ENCODE peak calls at places on chromosomes 12 and 14, in nine cellular contexts. U is astrocyte of the cerebellum, L is pancreas, E is A549, N is PC-9, W is progenitor cell of endocrine pancreas, X is testis, K is bronchial epithelial cell, Y is fibroblast of lung. A is an unnamed sample.

GRCh38 chr14:68653754-68654153 is 139.1 kb downstream of the ZFP36L1 start:
- DNase-seq in U (no peak), L (no peak), E (no peak), N (no peak), W (no peak), X (no peak), K (no peak), Y (no peak), A (no peak)

GRCh38 chr12:88633312-88633711 is 53.0 kb upstream of the KITLG start:
- DNase-seq in U (no peak), L (no peak), E (no peak), N (no peak), W (no peak), X (no peak), K (no peak), Y (no peak), A (no peak)

GRCh38 chr12:117491711-117492110 is 130.3 kb upstream of the NOS1 start:
- DNase-seq in U (no peak), L (no peak), E (no peak), N (no peak), W (no peak), X (no peak), K (no peak), Y (no peak), A (no peak)

GRCh38 chr14:64702493-64703392 is 1.5 kb upstream of the PLEKHG3 start:
- DNase-seq in U (no peak), L (peak), E (no peak), N (peak), W (peak), X (no peak), K (peak), Y (no peak), A (no peak)

GRCh38 chr14:27845241-27845850 is 921.2 kb upstream of the FOXG1 start:
- DNase-seq in U (no peak), L (no peak), E (no peak), N (no peak), W (no peak), X (peak), K (no peak), Y (no peak), A (no peak)

GRCh38 chr14:56630707-56631106 is 51.1 kb downstream of the TMEM260 start:
- DNase-seq in U (peak), L (no peak), E (no peak), N (no peak), W (no peak), X (no peak), K (no peak), Y (peak), A (no peak)

GRCh38 chr12:102343361-102344121 is 136.8 kb downstream of the IGF1 start:
- DNase-seq in U (no peak), L (peak), E (peak), N (peak), W (no peak), X (no peak), K (peak), Y (peak), A (peak)

GRCh38 chr12:69468237-69469026 is 1.8 kb upstream of the FRS2 start:
- DNase-seq in U (no peak), L (no peak), E (no peak), N (no peak), W (no peak), X (no peak), K (peak), Y (peak), A (no peak)

GRCh38 chr14:72739446-72740405 is 154.2 kb downstream of the DPF3 start:
- DNase-seq in U (no peak), L (no peak), E (no peak), N (no peak), W (no peak), X (no peak), K (no peak), Y (no peak), A (no peak)

GRCh38 chr14:72736791-72737559 is 156.9 kb downstream of the DPF3 start:
- DNase-seq in U (peak), L (no peak), E (no peak), N (no peak), W (no peak), X (no peak), K (no peak), Y (peak), A (no peak)

GRCh38 chr14:72737560-72737943 is 156.3 kb downstream of the DPF3 start:
- DNase-seq in U (no peak), L (no peak), E (no peak), N (no peak), W (no peak), X (no peak), K (no peak), Y (no peak), A (no peak)

GRCh38 chr14:72738181-72738611 is 155.7 kb downstream of the DPF3 start:
- DNase-seq in U (no peak), L (no peak), E (no peak), N (no peak), W (no peak), X (no peak), K (no peak), Y (peak), A (no peak)

GRCh38 chr14:72736348-72736747 is 157.6 kb downstream of the DPF3 start:
- DNase-seq in U (peak), L (no peak), E (no peak), N (no peak), W (no peak), X (no peak), K (no peak), Y (peak), A (peak)
- TF ChIP-seq CTCF in U (no peak), L (no peak), E (no peak), N (no peak), W (peak), X (no peak), K (no peak), Y (no peak), A (peak)

GRCh38 chr12:56080556-56081138 is 682 bp downstream of the ERBB3 start:
- DNase-seq in U (no peak), L (peak), E (no peak), N (peak), W (peak), X (no peak), K (peak), Y (no peak), A (no peak)
- TF ChIP-seq CTCF in U (no peak), L (no peak), E (no peak), N (no peak), W (peak), X (no peak), K (no peak), Y (no peak), A (no peak)

DNA sequence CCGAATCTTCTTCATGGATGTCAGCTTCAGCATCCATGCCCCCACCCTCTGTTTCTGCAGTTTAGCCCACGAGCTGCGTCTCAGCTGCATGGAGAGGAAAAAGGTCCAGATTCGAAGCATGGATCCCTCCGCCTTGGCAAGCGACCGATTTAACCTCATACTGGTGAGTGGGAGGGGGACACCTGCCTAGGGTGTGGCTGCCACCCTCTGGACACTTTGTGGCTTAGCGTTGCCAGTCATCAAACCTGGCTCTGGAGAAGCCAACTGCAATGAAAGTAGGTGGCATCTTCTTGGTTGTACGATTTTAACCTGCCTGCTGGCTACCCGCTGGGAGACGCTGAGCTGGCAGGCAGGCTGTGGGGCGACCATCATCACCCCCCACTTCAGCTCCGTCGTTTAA is 16.7 kb downstream of the DCAF4 start:
- DNase-seq in U (no peak), L (no peak), E (no peak), N (no peak), W (no peak), X (no peak), K (no peak), Y (no peak), A (no peak)
- TF ChIP-seq CTCF in U (peak), L (no peak), E (no peak), N (no peak), W (no peak), X (no peak), K (no peak), Y (no peak), A (peak)

GRCh38 chr14:94143711-94144110 is 14.3 kb upstream of the IFI27L2 start:
- DNase-seq in U (no peak), L (no peak), E (no peak), N (no peak), W (no peak), X (no peak), K (no peak), Y (no peak), A (no peak)

GRCh38 chr14:94142247-94142646 is 12.8 kb upstream of the IFI27L2 start:
- DNase-seq in U (no peak), L (no peak), E (no peak), N (no peak), W (no peak), X (no peak), K (no peak), Y (no peak), A (no peak)

GRCh38 chr14:94142836-94143235 is 13.4 kb upstream of the IFI27L2 start:
- DNase-seq in U (no peak), L (no peak), E (no peak), N (no peak), W (no peak), X (no peak), K (no peak), Y (no peak), A (no peak)

GRCh38 chr14:94144765-94145164 is 15.4 kb upstream of the IFI27L2 start:
- DNase-seq in U (no peak), L (no peak), E (no peak), N (no peak), W (no peak), X (no peak), K (no peak), Y (no peak), A (no peak)

DNA sequence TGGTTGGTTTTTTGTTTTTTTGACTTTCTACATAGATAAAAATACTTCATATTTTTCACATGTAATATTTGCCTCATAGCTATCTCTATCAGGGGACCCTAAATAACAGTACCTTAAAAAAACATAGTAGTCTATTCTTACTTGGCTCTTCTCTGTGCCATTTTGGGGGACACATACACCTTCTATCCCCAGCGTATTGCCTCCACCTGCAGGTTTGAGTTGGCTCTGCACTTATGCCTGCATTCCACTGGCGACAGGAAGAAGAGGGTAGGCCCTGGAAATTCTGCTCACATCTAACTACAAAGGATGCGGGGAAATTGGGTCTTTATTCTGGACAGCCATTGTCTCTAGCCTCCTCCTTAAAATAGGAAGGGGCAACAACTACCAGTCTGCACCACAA is 13.8 kb upstream of the IFI27L2 start:
- DNase-seq in U (no peak), L (no peak), E (no peak), N (no peak), W (no peak), X (no peak), K (peak), Y (no peak), A (no peak)
- TF ChIP-seq CTCF in U (peak), L (no peak), E (no peak), N (no peak), W (peak), X (peak), K (peak), Y (peak), A (peak)

GRCh38 chr14:77579065-77579464 is 37.4 kb downstream of the SPTLC2 start:
- DNase-seq in U (no peak), L (no peak), E (no peak), N (no peak), W (no peak), X (no peak), K (no peak), Y (peak), A (no peak)
- TF ChIP-seq CTCF in U (no peak), L (no peak), E (no peak), N (no peak), W (no peak), X (no peak), K (no peak), Y (no peak), A (no peak)

DNA sequence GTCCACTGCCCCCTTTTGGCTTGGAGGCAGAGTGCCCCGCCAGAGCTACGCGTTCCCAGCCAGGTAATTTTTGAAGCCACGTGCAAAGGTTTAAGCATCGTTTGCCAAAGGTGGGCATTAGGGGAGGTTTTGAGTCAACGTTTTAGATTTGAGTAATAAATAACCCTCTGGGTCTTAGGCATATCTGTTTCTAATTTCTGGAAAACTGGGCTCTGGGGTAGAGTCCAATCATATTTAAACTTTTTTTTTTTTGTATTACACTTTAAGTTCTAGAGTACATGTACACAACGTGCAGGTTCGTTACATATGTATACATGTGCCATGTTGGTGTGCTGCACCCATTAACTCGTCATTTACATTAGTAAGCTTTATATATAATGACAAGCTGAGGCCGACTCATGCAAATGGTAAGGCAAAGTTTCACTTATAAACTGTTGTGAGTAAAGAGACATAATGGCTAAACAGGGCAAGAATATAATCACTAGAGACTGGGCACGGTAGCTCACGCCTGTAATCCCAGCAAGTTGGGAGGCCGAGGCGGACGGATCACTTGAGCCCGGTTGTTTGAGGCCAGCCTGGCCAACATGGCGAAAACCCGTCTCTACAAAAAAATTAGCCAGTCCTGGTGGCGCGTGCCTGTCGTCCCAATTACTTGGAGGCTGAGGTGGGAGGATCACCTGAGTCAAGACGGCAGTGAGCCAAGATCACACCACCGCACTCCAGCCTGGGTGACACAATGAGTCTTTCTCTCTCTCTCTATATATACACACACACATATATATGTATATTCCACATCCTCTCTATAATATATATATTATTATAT is 491 bp upstream of the NR2C1 start:
- DNase-seq in U (no peak), L (no peak), E (no peak), N (no peak), W (no peak), X (no peak), K (peak), Y (no peak), A (no peak)
- TF ChIP-seq CTCF in U (peak), L (peak), E (peak), N (peak), W (peak), X (no peak), K (peak), Y (peak), A (peak)

GRCh38 chr12:58804749-58805148 is 115.6 kb downstream of the LRIG3 start:
- DNase-seq in U (no peak), L (no peak), E (peak), N (no peak), W (no peak), X (no peak), K (peak), Y (no peak), A (no peak)
- TF ChIP-seq CTCF in U (peak), L (no peak), E (peak), N (peak), W (peak), X (peak), K (peak), Y (no peak), A (peak)

GRCh38 chr12:30990776-30991175 is 64.2 kb downstream of the TSPAN11 start:
- DNase-seq in U (no peak), L (no peak), E (no peak), N (no peak), W (no peak), X (no peak), K (no peak), Y (no peak), A (no peak)
- TF ChIP-seq CTCF in U (no peak), L (no peak), E (no peak), N (no peak), W (no peak), X (no peak), K (no peak), Y (no peak), A (no peak)

DNA sequence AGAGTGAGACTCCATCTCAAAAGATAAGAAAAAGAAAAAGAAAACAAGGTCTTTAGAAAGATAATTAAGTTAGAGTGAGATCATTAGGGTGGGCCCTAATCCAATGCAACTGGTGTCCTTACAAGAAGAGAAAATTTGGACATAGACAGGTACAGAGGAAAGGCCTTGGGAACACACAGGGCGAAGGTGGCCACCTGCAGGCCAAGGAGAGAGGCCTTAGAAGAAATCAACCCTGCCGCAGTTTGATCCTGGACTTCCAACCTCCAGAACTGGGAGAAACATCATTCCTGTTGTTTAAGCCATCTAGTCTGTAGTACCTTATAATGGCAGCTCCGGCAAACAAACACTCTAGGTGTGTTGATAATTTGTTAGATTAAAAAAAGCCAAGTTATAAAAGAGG is 491.9 kb downstream of the MED13L start:
- DNase-seq in U (no peak), L (no peak), E (no peak), N (no peak), W (no peak), X (no peak), K (no peak), Y (no peak), A (no peak)
- TF ChIP-seq CTCF in U (no peak), L (no peak), E (no peak), N (no peak), W (no peak), X (no peak), K (no peak), Y (no peak), A (no peak)

A was measured in brain microvascular endothelial cell.